ENCODE peak calls at places on chromosomes 7 and 10, in six cellular contexts. B, U, F, C, J and M are unnamed samples.

GRCh38 chr10:36148207-36148606 is 506.1 kb upstream of the FZD8 start:
- DNase-seq in B (no peak), U (no peak), F (no peak), C (no peak), J (no peak), M (no peak)

GRCh38 chr7:86950360-86950759 is 109.1 kb downstream of the ELAPOR2 start:
- DNase-seq in B (no peak), U (no peak), F (no peak), C (peak; percentile 42), J (no peak), M (no peak)

GRCh38 chr7:87687653-87688254 is 59.6 kb downstream of the RUNDC3B start:
- DNase-seq in B (no peak), U (no peak), F (no peak), C (no peak), J (no peak), M (no peak)

GRCh38 chr10:76902949-76903348 is 734.7 kb downstream of the KCNMA1 start:
- DNase-seq in B (peak; percentile 82), U (peak; percentile 11), F (peak; percentile 74), C (no peak), J (no peak), M (no peak)

GRCh38 chr7:27560706-27561235 is 101.9 kb downstream of the HIBADH start:
- DNase-seq in B (no peak), U (no peak), F (no peak), C (no peak), J (no peak), M (no peak)

GRCh38 chr10:111316607-111317006 is 239.8 kb downstream of the ADRA2A start:
- DNase-seq in B (peak; percentile 62), U (no peak), F (no peak), C (no peak), J (no peak), M (no peak)

GRCh38 chr7:22140597-22140996 is 194.9 kb upstream of the CDCA7L start:
- DNase-seq in B (peak; percentile 67), U (no peak), F (no peak), C (no peak), J (no peak), M (no peak)

GRCh38 chr10:68564712-68565111 is 4.6 kb downstream of the TET1 start:
- DNase-seq in B (no peak), U (no peak), F (no peak), C (no peak), J (no peak), M (no peak)

GRCh38 chr10:123990889-123991288 is 99.3 kb upstream of the CPXM2 start:
- DNase-seq in B (no peak), U (no peak), F (no peak), C (no peak), J (no peak), M (no peak)

GRCh38 chr10:34966440-34966839 is 123.7 kb downstream of the CUL2 start:
- DNase-seq in B (no peak), U (no peak), F (no peak), C (no peak), J (no peak), M (no peak)

GRCh38 chr10:26725837-26726727 is 28.6 kb downstream of the PDSS1 start:
- DNase-seq in B (peak; percentile 52), U (peak; percentile 65), F (peak; percentile 63), C (peak; percentile 77), J (peak; percentile 27), M (peak; percentile 51)

GRCh38 chr10:11546581-11546980 is 64.9 kb downstream of the USP6NL start:
- DNase-seq in B (no peak), U (no peak), F (no peak), C (no peak), J (no peak), M (no peak)

GRCh38 chr10:86253171-86254072 is 113.2 kb downstream of the GRID1 start:
- DNase-seq in B (no peak), U (no peak), F (no peak), C (peak; percentile 41), J (no peak), M (no peak)

GRCh38 chr10:102135956-102136526 is 3.2 kb downstream of the PPRC1 start:
- DNase-seq in B (no peak), U (no peak), F (no peak), C (no peak), J (no peak), M (no peak)

GRCh38 chr10:75395171-75395954 is 6.2 kb downstream of the ZNF503 start:
- DNase-seq in B (peak; percentile 86), U (no peak), F (peak; percentile 55), C (no peak), J (no peak), M (no peak)

GRCh38 chr7:34939175-34939574 is 98.1 kb downstream of the DPY19L1 start:
- DNase-seq in B (no peak), U (no peak), F (no peak), C (no peak), J (no peak), M (no peak)

GRCh38 chr7:104207348-104207730 is 474 bp downstream of the ORC5 start:
- DNase-seq in B (peak; percentile 9), U (no peak), F (no peak), C (no peak), J (no peak), M (no peak)

GRCh38 chr7:129008645-129009414 is 46.1 kb downstream of the TNPO3 start:
- DNase-seq in B (no peak), U (no peak), F (no peak), C (no peak), J (no peak), M (no peak)

GRCh38 chr10:37957841-37958240 is 18.6 kb downstream of the ZNF25 start:
- DNase-seq in B (no peak), U (no peak), F (no peak), C (no peak), J (no peak), M (no peak)

GRCh38 chr10:82340166-82340565 is 465.2 kb downstream of the NRG3 start:
- DNase-seq in B (no peak), U (no peak), F (no peak), C (no peak), J (no peak), M (no peak)

GRCh38 chr10:26211781-26212444 is 4.7 kb upstream of the GAD2 start:
- DNase-seq in B (peak; percentile 61), U (no peak), F (no peak), C (no peak), J (no peak), M (no peak)

GRCh38 chr7:129911790-129912189 is 41.0 kb downstream of the UBE2H start:
- DNase-seq in B (no peak), U (no peak), F (no peak), C (no peak), J (no peak), M (no peak)

GRCh38 chr10:31133628-31134302 is 102.1 kb upstream of the ZNF438 start:
- DNase-seq in B (peak; percentile 92), U (peak; percentile 92), F (peak; percentile 88), C (peak; percentile 86), J (peak; percentile 61), M (peak; percentile 47)

GRCh38 chr10:31132681-31133239 is 101.1 kb upstream of the ZNF438 start:
- DNase-seq in B (no peak), U (peak; percentile 35), F (no peak), C (no peak), J (no peak), M (no peak)

GRCh38 chr10:31136386-31136785 is 104.7 kb upstream of the ZNF438 start:
- DNase-seq in B (no peak), U (peak; percentile 9), F (no peak), C (no peak), J (no peak), M (no peak)

GRCh38 chr10:31134303-31134928 is 102.8 kb upstream of the ZNF438 start:
- DNase-seq in B (no peak), U (peak; percentile 56), F (no peak), C (no peak), J (no peak), M (no peak)

GRCh38 chr10:31133251-31133627 is 101.6 kb upstream of the ZNF438 start:
- DNase-seq in B (no peak), U (no peak), F (no peak), C (no peak), J (no peak), M (no peak)
- H3K4me3 ChIP-seq in B (peak overlapping the region; percentile 33), U (peak overlapping the region; percentile 45), F (no peak overlapping the region), C (peak overlapping the region; percentile 69), J (peak overlapping the region; percentile 34), M (peak overlapping the region; percentile 59)

GRCh38 chr7:41164440-41164839 is 538.5 kb downstream of the INHBA start:
- DNase-seq in B (no peak), U (no peak), F (no peak), C (no peak), J (no peak), M (no peak)
- H3K27ac ChIP-seq in B (no peak overlapping the region), U (no peak overlapping the region), F (no peak overlapping the region), C (no peak overlapping the region), J (no peak overlapping the region), M (no peak overlapping the region)

GRCh38 chr10:122495406-122496340 is 34.3 kb downstream of the HTRA1 start:
- DNase-seq in B (no peak), U (peak; percentile 21), F (no peak), C (no peak), J (no peak), M (peak; percentile 44)

GRCh38 chr10:122492955-122493597 is 31.7 kb downstream of the HTRA1 start:
- DNase-seq in B (no peak), U (no peak), F (no peak), C (no peak), J (no peak), M (no peak)

GRCh38 chr10:122494173-122494820 is 32.9 kb downstream of the HTRA1 start:
- DNase-seq in B (no peak), U (no peak), F (no peak), C (no peak), J (no peak), M (no peak)

GRCh38 chr10:122493761-122494160 is 32.4 kb downstream of the HTRA1 start:
- DNase-seq in B (no peak), U (no peak), F (no peak), C (no peak), J (no peak), M (no peak)

DNA sequence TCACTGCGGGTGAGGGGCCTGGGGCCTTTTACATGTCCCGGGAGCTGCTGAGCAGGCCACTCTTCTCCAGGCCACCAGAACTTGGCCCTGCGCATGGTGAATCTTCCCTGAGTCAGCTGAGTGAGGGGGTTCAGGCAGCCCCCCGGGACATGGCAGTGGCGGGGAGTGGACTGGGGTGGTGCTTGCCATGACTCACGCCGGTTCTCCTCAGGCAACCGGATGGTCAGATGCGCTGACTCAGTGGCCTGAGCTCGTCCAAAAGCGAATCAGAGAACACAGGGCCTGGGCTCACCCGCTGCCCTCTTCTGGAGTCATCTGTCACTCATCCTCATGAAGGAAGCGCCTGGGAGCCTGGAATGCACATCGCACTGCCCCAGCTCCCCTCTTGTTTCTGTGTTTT is 33.5 kb downstream of the HTRA1 start:
- DNase-seq in B (no peak), U (no peak), F (peak; percentile 62), C (peak; percentile 86), J (no peak), M (no peak)
- H3K4me3 ChIP-seq in B (no peak overlapping the region), U (no peak overlapping the region), F (no peak overlapping the region), C (no peak overlapping the region), J (no peak overlapping the region), M (no peak overlapping the region)

DNA sequence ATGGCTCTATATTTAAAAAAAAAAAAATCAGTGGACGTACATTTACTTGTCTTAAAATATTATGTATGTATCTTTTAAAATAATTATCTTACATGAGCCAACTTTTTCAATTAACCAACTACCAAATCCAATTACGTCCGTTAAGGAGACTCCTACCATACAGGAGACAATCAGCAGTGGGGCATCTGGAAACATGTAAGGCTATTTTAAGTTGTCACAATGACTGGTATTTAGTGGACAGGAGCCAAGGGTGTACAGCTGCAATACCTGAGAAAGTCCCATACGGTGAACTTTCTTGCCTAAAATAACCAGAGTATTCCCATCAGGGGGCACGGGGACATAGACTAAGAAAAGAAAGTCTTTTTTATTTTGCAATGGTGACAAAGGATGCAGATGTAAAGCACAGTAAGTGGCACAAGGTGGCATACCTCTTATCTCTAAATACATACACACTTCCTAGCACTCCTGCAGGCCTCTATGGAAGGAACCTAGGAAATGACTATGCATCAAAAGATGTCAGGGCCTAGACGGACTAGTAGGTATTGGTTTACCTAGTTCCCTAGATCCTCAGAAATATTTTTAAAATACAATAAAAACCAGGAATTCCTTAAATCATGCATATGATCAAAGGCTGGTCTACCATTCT is 16.0 kb upstream of the TLL2 start:
- DNase-seq in B (no peak), U (no peak), F (no peak), C (no peak), J (no peak), M (no peak)
- H3K27ac ChIP-seq in B (no peak overlapping the region), U (no peak overlapping the region), F (no peak overlapping the region), C (no peak overlapping the region), J (no peak overlapping the region), M (no peak overlapping the region)